ENCODE peak calls at places on chromosomes 5 and 9, in ten cellular contexts. Q, F, H, D, M, Z, Y, B, N and U are unnamed samples.

GRCh38 chr5:90658620-90659019 is 100.0 kb downstream of the ADGRV1 start:
- DNase-seq in Q (no peak), F (peak), H (no peak), D (no peak), M (no peak), Z (no peak), Y (no peak), B (no peak), N (no peak), U (no peak)

GRCh38 chr5:116564756-116565593 is 9.6 kb downstream of the SEMA6A start:
- DNase-seq in Q (no peak), F (peak), H (no peak), D (no peak), M (no peak), Z (no peak), Y (no peak), B (no peak), N (no peak), U (no peak)

GRCh38 chr5:160268111-160268510 is 38.8 kb downstream of the FABP6 start:
- DNase-seq in Q (no peak), F (no peak), H (no peak), D (no peak), M (no peak), Z (no peak), Y (no peak), B (no peak), N (no peak), U (no peak)

GRCh38 chr5:31186672-31187267 is 6.7 kb upstream of the CDH6 start:
- DNase-seq in Q (no peak), F (peak), H (no peak), D (peak), M (peak), Z (no peak), Y (no peak), B (peak), N (no peak), U (no peak)

GRCh38 chr9:89579741-89580395 is 24.9 kb upstream of the GADD45G start:
- DNase-seq in Q (no peak), F (no peak), H (no peak), D (no peak), M (no peak), Z (peak), Y (peak), B (no peak), N (no peak), U (no peak)

GRCh38 chr5:177426566-177427210 is at the start of gene GRK6:
- DNase-seq in Q (no peak), F (peak), H (no peak), D (peak), M (no peak), Z (peak), Y (peak), B (peak), N (no peak), U (no peak)

GRCh38 chr9:108478871-108479332 is 376.9 kb downstream of the ACTL7B start:
- DNase-seq in Q (no peak), F (no peak), H (no peak), D (no peak), M (no peak), Z (no peak), Y (no peak), B (peak), N (no peak), U (no peak)

GRCh38 chr9:115880221-115880620 is 273.4 kb upstream of the PAPPA start:
- DNase-seq in Q (no peak), F (no peak), H (no peak), D (no peak), M (no peak), Z (no peak), Y (no peak), B (no peak), N (no peak), U (no peak)

GRCh38 chr5:44952376-44952775 is 143.6 kb downstream of the MRPS30 start:
- DNase-seq in Q (no peak), F (peak), H (no peak), D (peak), M (peak), Z (no peak), Y (no peak), B (peak), N (no peak), U (no peak)

GRCh38 chr9:97632406-97632991 is 669 bp downstream of the TSTD2 start:
- DNase-seq in Q (no peak), F (peak), H (peak), D (no peak), M (peak), Z (no peak), Y (peak), B (peak), N (no peak), U (peak)

GRCh38 chr9:84153885-84154284 is 173.3 kb downstream of the RMI1 start:
- DNase-seq in Q (no peak), F (no peak), H (no peak), D (no peak), M (no peak), Z (no peak), Y (no peak), B (no peak), N (no peak), U (no peak)

GRCh38 chr5:170297589-170298462 is at the start of gene LCP2:
- DNase-seq in Q (no peak), F (no peak), H (no peak), D (peak), M (no peak), Z (peak), Y (no peak), B (no peak), N (no peak), U (no peak)

GRCh38 chr9:115015018-115015635 is 84.7 kb upstream of the TNFSF8 start:
- DNase-seq in Q (no peak), F (peak), H (no peak), D (no peak), M (peak), Z (no peak), Y (no peak), B (peak), N (no peak), U (no peak)

GRCh38 chr9:76537150-76537646 is 78.2 kb downstream of the GCNT1 start:
- DNase-seq in Q (no peak), F (no peak), H (no peak), D (no peak), M (peak), Z (no peak), Y (no peak), B (no peak), N (no peak), U (peak)

GRCh38 chr9:108057421-108058136 is 568.0 kb upstream of the KLF4 start:
- DNase-seq in Q (no peak), F (no peak), H (no peak), D (no peak), M (no peak), Z (no peak), Y (no peak), B (peak), N (no peak), U (no peak)

GRCh38 chr9:132590318-132591182 is 8.1 kb downstream of the BARHL1 start:
- DNase-seq in Q (no peak), F (no peak), H (no peak), D (no peak), M (peak), Z (no peak), Y (peak), B (no peak), N (no peak), U (no peak)

GRCh38 chr5:94830520-94830919 is 212.1 kb downstream of the SLF1 start:
- DNase-seq in Q (no peak), F (peak), H (no peak), D (no peak), M (peak), Z (no peak), Y (no peak), B (peak), N (no peak), U (no peak)

GRCh38 chr5:168947212-168947868 is 353.6 kb downstream of the SLIT3 start:
- DNase-seq in Q (no peak), F (peak), H (no peak), D (peak), M (peak), Z (peak), Y (no peak), B (peak), N (no peak), U (peak)

GRCh38 chr9:91089405-91090131 is 272.1 kb downstream of the AUH start:
- DNase-seq in Q (peak), F (peak), H (no peak), D (peak), M (peak), Z (peak), Y (no peak), B (no peak), N (no peak), U (no peak)

GRCh38 chr5:89168766-89169165 is 285.8 kb upstream of the MEF2C start:
- DNase-seq in Q (no peak), F (no peak), H (no peak), D (peak), M (no peak), Z (no peak), Y (no peak), B (no peak), N (no peak), U (no peak)

GRCh38 chr9:115002371-115003120 is 72.2 kb upstream of the TNFSF8 start:
- DNase-seq in Q (no peak), F (no peak), H (no peak), D (no peak), M (no peak), Z (no peak), Y (no peak), B (no peak), N (no peak), U (no peak)

GRCh38 chr9:129482521-129483466 is 138.1 kb downstream of the C9orf50 start:
- DNase-seq in Q (no peak), F (peak), H (no peak), D (no peak), M (peak), Z (no peak), Y (peak), B (peak), N (peak), U (peak)

GRCh38 chr5:34519489-34520220 is 136.5 kb upstream of the RAI14 start:
- DNase-seq in Q (no peak), F (no peak), H (no peak), D (no peak), M (no peak), Z (no peak), Y (no peak), B (no peak), N (no peak), U (no peak)

GRCh38 chr9:125255781-125256391 is 5.7 kb upstream of the GAPVD1 start:
- DNase-seq in Q (no peak), F (no peak), H (no peak), D (no peak), M (peak), Z (peak), Y (no peak), B (no peak), N (no peak), U (no peak)

GRCh38 chr9:23926378-23926777 is 100.3 kb upstream of the ELAVL2 start:
- DNase-seq in Q (no peak), F (no peak), H (no peak), D (no peak), M (no peak), Z (no peak), Y (no peak), B (no peak), N (no peak), U (no peak)

GRCh38 chr9:33273266-33273971 is 8.6 kb downstream of the CHMP5 start:
- DNase-seq in Q (no peak), F (no peak), H (no peak), D (no peak), M (no peak), Z (no peak), Y (no peak), B (no peak), N (no peak), U (no peak)

GRCh38 chr5:159609359-159609758 is 279.1 kb upstream of the IL12B start:
- DNase-seq in Q (no peak), F (no peak), H (no peak), D (no peak), M (no peak), Z (no peak), Y (no peak), B (no peak), N (no peak), U (no peak)

GRCh38 chr5:128693779-128694178 is 155.7 kb upstream of the FBN2 start:
- DNase-seq in Q (no peak), F (peak), H (no peak), D (no peak), M (no peak), Z (no peak), Y (no peak), B (no peak), N (no peak), U (no peak)

GRCh38 chr9:119801311-119801710 is 432.1 kb upstream of the BRINP1 start:
- DNase-seq in Q (no peak), F (no peak), H (no peak), D (no peak), M (no peak), Z (no peak), Y (no peak), B (no peak), N (no peak), U (no peak)

GRCh38 chr5:139597134-139597533 is 36.0 kb downstream of the UBE2D2 start:
- DNase-seq in Q (no peak), F (no peak), H (no peak), D (no peak), M (no peak), Z (no peak), Y (no peak), B (no peak), N (no peak), U (no peak)

GRCh38 chr5:27748847-27749246 is 710.5 kb upstream of the CDH9 start:
- DNase-seq in Q (no peak), F (no peak), H (no peak), D (no peak), M (no peak), Z (no peak), Y (no peak), B (no peak), N (no peak), U (no peak)

GRCh38 chr5:169826618-169827017 is 153.7 kb downstream of the INSYN2B start:
- DNase-seq in Q (no peak), F (peak), H (no peak), D (no peak), M (no peak), Z (no peak), Y (no peak), B (peak), N (no peak), U (no peak)

GRCh38 chr9:128145951-128146351 is 3.3 kb upstream of the LCN2 start:
- DNase-seq in Q (no peak), F (no peak), H (no peak), D (no peak), M (no peak), Z (no peak), Y (peak), B (no peak), N (no peak), U (no peak)

GRCh38 chr9:123679330-123679987 is 250.5 kb downstream of the DENND1A start:
- DNase-seq in Q (no peak), F (no peak), H (no peak), D (peak), M (no peak), Z (peak), Y (no peak), B (no peak), N (no peak), U (no peak)

GRCh38 chr9:98851730-98852462 is 44.4 kb downstream of the GALNT12 start:
- DNase-seq in Q (no peak), F (peak), H (no peak), D (no peak), M (no peak), Z (peak), Y (no peak), B (no peak), N (no peak), U (no peak)